ENCODE peak calls at places on chromosomes 1 and 21, in ten cellular contexts. E is neural progenitor cell, V is lower lobe of right lung, G is vagina, D is thoracic aorta, K is cardiac muscle cell, W is GM13977, B is fibroblast of the aortic adventitia, I is nephron progenitor cell, O is brain microvascular endothelial cell. R is an unnamed sample.

GRCh38 chr21:32868631-32869454 is 97.3 kb upstream of the PAXBP1 start:
- DNase-seq in W (no peak), E (peak), B (no peak), O (no peak), V (no peak), G (no peak), K (no peak), I (no peak), D (no peak), R (no peak)

GRCh38 chr1:29282135-29282923 is 46.0 kb downstream of the PTPRU start:
- DNase-seq in I (no peak), V (no peak), K (no peak), G (peak), W (no peak), D (no peak), E (no peak), O (no peak), B (no peak), R (no peak)

GRCh38 chr1:64111787-64112186 is 91.6 kb upstream of the UBE2U start:
- DNase-seq in W (no peak), D (no peak), K (no peak), G (no peak), O (no peak), I (no peak), E (no peak), B (no peak), V (no peak), R (no peak)

GRCh38 chr1:92485374-92486250 is 1.1 kb downstream of the GFI1 start:
- DNase-seq in K (peak), D (no peak), B (peak), E (peak), V (peak), W (peak), G (no peak), I (peak), O (no peak), R (peak)

GRCh38 chr1:111748618-111749337 is 6.9 kb upstream of the DDX20 start:
- DNase-seq in O (no peak), I (no peak), V (no peak), W (no peak), D (no peak), E (peak), G (peak), B (no peak), K (peak), R (no peak)

GRCh38 chr1:31931241-31932225 is 6.6 kb downstream of the PTP4A2 start:
- DNase-seq in B (peak), O (no peak), W (no peak), K (no peak), D (no peak), V (no peak), E (no peak), I (no peak), G (no peak), R (no peak)

GRCh38 chr1:64248065-64248464 is 44.6 kb downstream of the UBE2U start:
- DNase-seq in E (no peak), G (no peak), W (no peak), B (no peak), V (no peak), I (peak), O (no peak), D (no peak), K (no peak), R (no peak)

GRCh38 chr1:183039985-183040447 is 16.8 kb downstream of the LAMC1 start:
- DNase-seq in K (no peak), I (no peak), B (peak), O (peak), V (no peak), E (no peak), G (no peak), D (no peak), W (no peak), R (no peak)

GRCh38 chr1:100009458-100009857 is 39.7 kb downstream of the SLC35A3 start:
- DNase-seq in O (peak), K (no peak), D (no peak), W (no peak), E (no peak), V (no peak), G (no peak), I (no peak), B (no peak), R (no peak)

GRCh38 chr1:30753660-30754123 is 3.9 kb downstream of the LAPTM5 start:
- DNase-seq in O (no peak), V (no peak), D (no peak), I (no peak), K (no peak), W (no peak), G (no peak), E (no peak), B (no peak), R (no peak)

GRCh38 chr1:112247036-112247597 is 148.9 kb upstream of the CTTNBP2NL start:
- DNase-seq in K (no peak), W (no peak), E (no peak), G (no peak), O (no peak), B (no peak), I (no peak), D (no peak), V (no peak), R (no peak)

GRCh38 chr1:25879675-25880074 is 4.2 kb upstream of the PAQR7 start:
- DNase-seq in G (no peak), E (no peak), O (no peak), I (no peak), K (no peak), V (no peak), D (no peak), B (peak), W (no peak), R (no peak)

GRCh38 chr1:174023438-174023837 is 1.3 kb upstream of the RC3H1 start:
- DNase-seq in O (peak), V (no peak), B (no peak), D (no peak), E (peak), K (peak), G (no peak), I (no peak), W (no peak), R (no peak)

GRCh38 chr1:96522927-96523326 is 198.7 kb upstream of the PTBP2 start:
- DNase-seq in E (no peak), I (no peak), D (no peak), W (no peak), K (no peak), O (no peak), V (no peak), G (no peak), B (no peak), R (no peak)

GRCh38 chr1:67830226-67830625 is 3.0 kb downstream of the GNG12 start:
- DNase-seq in B (peak), D (no peak), E (no peak), W (no peak), G (no peak), I (no peak), K (no peak), V (no peak), O (no peak), R (no peak)

GRCh38 chr1:22969224-22969829 is 3.3 kb downstream of the LACTBL1 start:
- DNase-seq in V (no peak), I (no peak), K (peak), B (peak), E (no peak), D (no peak), G (no peak), O (peak), W (no peak), R (no peak)

GRCh38 chr1:150186789-150187559 is 37.3 kb downstream of the PLEKHO1 start:
- DNase-seq in I (peak), W (peak), B (peak), K (peak), O (peak), V (no peak), E (peak), D (no peak), G (no peak), R (peak)

GRCh38 chr1:176448340-176448739 is 14.6 kb upstream of the PAPPA2 start:
- DNase-seq in B (no peak), I (no peak), E (no peak), V (no peak), W (no peak), K (no peak), G (no peak), O (no peak), D (no peak), R (no peak)

GRCh38 chr1:245698860-245699259 is 544.1 kb downstream of the KIF26B start:
- DNase-seq in B (no peak), V (no peak), W (no peak), I (no peak), D (no peak), K (no peak), E (no peak), O (no peak), G (no peak), R (no peak)

GRCh38 chr1:239558992-239559391 is 172.6 kb downstream of the CHRM3 start:
- DNase-seq in W (no peak), D (no peak), V (no peak), G (no peak), O (no peak), I (no peak), K (no peak), B (no peak), E (no peak), R (no peak)

GRCh38 chr1:154419620-154420020 is 14.5 kb downstream of the IL6R start:
- DNase-seq in W (no peak), I (no peak), K (no peak), O (peak), D (peak), B (peak), E (no peak), V (peak), G (peak), R (no peak)

GRCh38 chr1:155003227-155003765 is 694 bp downstream of the ZBTB7B start:
- DNase-seq in O (no peak), W (no peak), I (peak), D (no peak), B (no peak), K (peak), E (peak), V (no peak), G (no peak), R (no peak)

GRCh38 chr1:54569339-54569738 is 21.3 kb downstream of the ACOT11 start:
- DNase-seq in E (no peak), K (no peak), I (no peak), D (no peak), G (no peak), V (no peak), O (no peak), B (no peak), W (no peak), R (no peak)

GRCh38 chr1:182301467-182302198 is 90.0 kb downstream of the GLUL start:
- DNase-seq in K (peak), G (no peak), O (no peak), I (no peak), W (no peak), B (peak), E (peak), D (no peak), V (no peak), R (no peak)

GRCh38 chr1:154992721-154993571 is 440 bp upstream of the LENEP start:
- DNase-seq in K (no peak), E (no peak), W (no peak), B (peak), I (no peak), D (no peak), G (no peak), V (peak), O (peak), R (no peak)

GRCh38 chr1:218718216-218718615 is 373.1 kb downstream of the TGFB2 start:
- DNase-seq in K (no peak), D (no peak), E (no peak), B (no peak), W (no peak), G (no peak), O (no peak), I (no peak), V (no peak), R (no peak)

GRCh38 chr1:197356723-197357533 is 88.9 kb downstream of the CRB1 start:
- DNase-seq in O (peak), E (peak), W (peak), I (peak), G (no peak), D (no peak), K (peak), V (no peak), B (peak), R (peak)

GRCh38 chr1:219278288-219278687 is 104.6 kb downstream of the LYPLAL1 start:
- DNase-seq in B (peak), D (no peak), V (no peak), O (no peak), K (no peak), G (no peak), I (no peak), E (no peak), W (no peak), R (no peak)

GRCh38 chr1:50646526-50646925 is 223.3 kb upstream of the DMRTA2 start:
- DNase-seq in O (no peak), W (no peak), G (no peak), D (no peak), B (no peak), K (no peak), V (no peak), E (no peak), I (no peak), R (no peak)

GRCh38 chr1:161374373-161374772 is 6.7 kb upstream of the CFAP126 start:
- DNase-seq in K (no peak), E (no peak), I (no peak), W (no peak), G (no peak), V (no peak), O (peak), D (no peak), B (peak), R (no peak)
- TF ChIP-seq CTCF in K (peak), E (peak), I (no peak), W (peak), G (no peak), V (no peak), O (peak), D (no peak), B (peak), R (peak)

GRCh38 chr1:28086651-28087050 is 1.8 kb downstream of the EYA3 start:
- DNase-seq in B (no peak), K (peak), G (no peak), V (no peak), D (no peak), W (no peak), I (no peak), O (no peak), E (no peak), R (no peak)

GRCh38 chr1:28087614-28088167 is 719 bp downstream of the EYA3 start:
- DNase-seq in W (no peak), B (no peak), V (no peak), D (no peak), I (peak), E (peak), G (no peak), O (no peak), K (peak), R (no peak)

GRCh38 chr1:28085129-28085528 is 3.3 kb downstream of the EYA3 start:
- DNase-seq in B (no peak), G (no peak), I (no peak), E (no peak), K (no peak), O (no peak), W (no peak), D (no peak), V (no peak), R (no peak)

GRCh38 chr1:28091043-28091781 is 2.8 kb upstream of the EYA3 start:
- DNase-seq in G (no peak), B (peak), E (peak), W (peak), V (peak), D (no peak), O (peak), I (peak), K (peak), R (peak)

GRCh38 chr1:28088168-28088961 is at the start of gene EYA3:
- DNase-seq in I (peak), V (peak), D (peak), E (peak), O (peak), K (peak), B (peak), W (peak), G (peak), R (peak)
- TF ChIP-seq CTCF in I (no peak), V (no peak), D (no peak), E (no peak), O (no peak), K (no peak), B (no peak), W (no peak), G (no peak), R (no peak)

DNA sequence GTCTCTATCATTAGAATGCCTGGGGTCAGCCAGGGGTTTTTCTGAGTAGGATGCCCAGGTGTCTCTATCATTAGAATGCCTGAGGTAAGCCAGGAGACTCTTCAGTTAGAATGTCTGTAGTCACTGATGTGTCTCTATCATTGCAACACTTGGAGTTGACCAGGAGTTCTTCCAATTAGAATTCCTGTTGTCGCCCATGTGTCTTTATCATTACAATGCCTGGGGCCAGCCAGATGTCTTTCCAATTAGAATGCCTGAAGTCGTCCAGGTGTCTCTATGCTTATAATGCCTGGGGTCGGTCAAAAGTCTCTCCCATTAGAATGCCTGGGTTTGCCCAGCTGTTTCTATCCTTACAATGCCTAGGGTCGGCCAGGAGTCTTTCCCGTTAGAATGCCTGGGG is 55.8 kb downstream of the RNF187 start:
- DNase-seq in G (no peak), K (no peak), D (no peak), E (no peak), I (no peak), O (no peak), B (no peak), W (no peak), V (no peak), R (no peak)
- TF ChIP-seq CTCF in G (no peak), K (no peak), D (no peak), E (no peak), I (no peak), O (no peak), B (no peak), W (no peak), V (no peak), R (no peak)

DNA sequence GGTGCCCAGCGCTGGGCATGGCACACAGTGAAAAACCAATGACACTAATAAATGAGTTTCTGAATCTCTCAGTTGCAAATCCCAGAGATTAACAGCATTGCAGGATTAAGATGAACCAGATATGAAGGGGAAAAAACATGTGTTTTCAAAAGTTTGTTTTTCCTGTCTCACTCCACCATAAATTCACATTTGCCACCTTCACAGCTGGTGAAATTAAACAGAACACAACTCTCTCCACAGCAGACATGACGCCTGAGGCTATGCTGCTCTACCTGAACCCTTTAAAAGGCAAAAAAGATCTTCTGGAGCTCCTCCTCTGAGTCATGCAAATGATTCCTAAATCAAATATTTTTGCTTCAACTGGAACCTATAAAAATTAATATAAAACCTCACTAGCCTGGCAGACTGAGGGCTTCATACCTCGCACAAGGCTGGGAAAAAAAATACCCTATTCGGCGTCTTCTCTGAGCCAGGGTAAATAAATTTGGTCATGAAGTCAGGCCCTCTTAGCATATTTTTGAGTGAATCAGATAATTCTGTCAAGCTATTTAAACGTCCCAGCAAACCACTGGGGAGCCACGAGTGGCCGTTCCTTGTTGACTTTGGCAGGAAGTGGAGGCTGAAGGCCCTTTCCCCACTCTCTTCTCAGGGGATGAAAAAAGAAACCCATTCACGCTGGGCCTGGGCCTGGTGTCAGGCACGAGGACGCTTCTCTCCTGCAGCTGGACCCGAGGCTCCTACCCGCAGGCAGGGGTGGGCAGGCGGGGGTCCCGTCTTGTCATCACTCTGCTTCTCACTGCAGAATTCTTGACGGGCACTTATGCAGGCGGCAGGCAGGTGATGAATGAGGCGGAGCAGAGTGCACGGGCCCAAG is 53.0 kb downstream of the DMRTB1 start:
- DNase-seq in B (peak), V (no peak), W (no peak), G (no peak), K (peak), D (no peak), O (peak), E (no peak), I (no peak), R (no peak)
- TF ChIP-seq CTCF in B (no peak), V (no peak), W (no peak), G (no peak), K (no peak), D (no peak), O (no peak), E (no peak), I (no peak), R (no peak)

GRCh38 chr1:48673725-48674124 is 103.0 kb downstream of the BEND5 start:
- DNase-seq in B (no peak), G (no peak), E (peak), V (no peak), D (no peak), W (no peak), O (no peak), K (peak), I (no peak), R (no peak)
- TF ChIP-seq CTCF in B (no peak), G (no peak), E (peak), V (no peak), D (no peak), W (no peak), O (peak), K (peak), I (peak), R (no peak)